ENCODE peak calls at places on chromosomes 13 and 19, in ten cellular contexts. Q, V, Y, I, U, B, S, H, G and K are unnamed samples.

GRCh38 chr19:54440641-54441040 is 8.4 kb upstream of the LENG8 start:
- DNase-seq in Q (no peak), V (no peak), Y (no peak), I (no peak), U (no peak), B (no peak), S (no peak), H (no peak), G (no peak), K (no peak)

GRCh38 chr19:49701271-49701786 is 10.4 kb downstream of the CPT1C start:
- DNase-seq in Q (no peak), V (no peak), Y (no peak), I (no peak), U (no peak), B (no peak), S (no peak), H (no peak), G (no peak), K (no peak)

GRCh38 chr19:45069056-45069455 is 7.2 kb downstream of the ZNF296 start:
- DNase-seq in Q (no peak), V (peak; percentile 52), Y (no peak), I (peak; percentile 77), U (no peak), B (no peak), S (no peak), H (peak; percentile 82), G (no peak), K (no peak)

GRCh38 chr13:94073006-94073744 is 406.3 kb downstream of the DCT start:
- DNase-seq in Q (no peak), V (no peak), Y (no peak), I (no peak), U (no peak), B (no peak), S (no peak), H (no peak), G (no peak), K (no peak)

GRCh38 chr13:71274923-71275593 is 591.9 kb downstream of the DACH1 start:
- DNase-seq in Q (no peak), V (no peak), Y (no peak), I (no peak), U (no peak), B (no peak), S (no peak), H (no peak), G (no peak), K (no peak)

GRCh38 chr19:1276620-1277007 is 1.3 kb downstream of the FAM174C start:
- DNase-seq in Q (no peak), V (no peak), Y (no peak), I (peak; percentile 48), U (no peak), B (peak; percentile 34), S (no peak), H (no peak), G (no peak), K (no peak)

GRCh38 chr19:1294688-1295087 is 9.0 kb downstream of the EFNA2 start:
- DNase-seq in Q (no peak), V (no peak), Y (no peak), I (no peak), U (no peak), B (no peak), S (no peak), H (no peak), G (no peak), K (no peak)

GRCh38 chr13:110388141-110388943 is 81.3 kb downstream of the COL4A2 start:
- DNase-seq in Q (peak; percentile 83), V (peak; percentile 71), Y (no peak), I (no peak), U (no peak), B (no peak), S (no peak), H (no peak), G (no peak), K (no peak)

DNA sequence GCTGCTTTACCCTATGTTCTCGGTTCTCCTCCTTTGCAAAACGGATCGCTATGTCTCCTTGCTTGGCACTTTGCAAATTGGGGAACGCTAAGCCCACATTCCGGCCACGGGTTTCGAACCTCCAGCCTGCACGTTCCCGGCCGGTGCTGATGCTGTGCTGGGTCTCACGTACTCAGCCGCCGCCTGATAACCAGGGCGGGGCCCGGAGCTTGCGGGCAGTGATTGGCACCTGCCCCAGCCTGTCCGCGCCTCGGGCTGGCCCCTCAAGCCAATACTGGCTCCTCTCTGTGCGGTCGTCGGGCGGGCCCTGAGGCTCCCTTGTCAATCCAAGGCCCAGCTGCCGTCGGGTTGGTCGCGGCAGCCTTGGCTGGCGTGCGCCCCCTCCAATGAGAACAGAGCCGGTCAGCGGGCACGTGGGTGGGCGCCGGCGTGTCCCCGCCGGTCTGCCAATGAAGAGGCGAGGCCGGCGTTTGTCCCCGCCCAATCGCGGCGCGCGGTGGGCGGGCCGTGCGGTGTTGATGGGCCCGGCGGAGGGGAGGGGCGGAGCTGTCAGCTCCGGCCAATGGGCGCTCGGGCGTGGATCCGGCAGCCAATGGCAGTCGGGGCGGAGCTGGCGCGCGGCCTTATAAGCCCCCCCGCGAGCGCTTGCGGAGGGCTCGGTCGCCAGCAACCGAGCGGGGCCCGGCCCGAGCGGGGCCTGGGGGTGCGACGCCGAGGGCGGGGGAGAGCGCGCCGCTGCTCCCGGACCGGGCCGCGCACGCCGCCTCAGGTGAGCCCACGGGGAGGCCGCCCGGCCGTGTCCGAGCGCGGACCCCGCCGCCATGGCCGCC is at the start of gene KDM4B:
- DNase-seq in Q (peak; percentile 99), V (peak; percentile 100), Y (peak; percentile 99), I (peak; percentile 100), U (peak; percentile 99), B (peak; percentile 99), S (peak; percentile 100), H (peak; percentile 99), G (peak; percentile 100), K (peak; percentile 100)
- H3K27ac ChIP-seq in Q (peak within 1 kb of the TSS; percentile 88), V (peak within 1 kb of the TSS; percentile 73), Y (peak within 1 kb of the TSS; percentile 92), I (peak within 1 kb of the TSS; percentile 84), U (peak within 1 kb of the TSS; percentile 69), B (peak within 1 kb of the TSS; percentile 51), S (peak within 1 kb of the TSS; percentile 58), H (peak within 1 kb of the TSS; percentile 84), G (peak within 1 kb of the TSS; percentile 87), K (peak within 1 kb of the TSS; percentile 40)

DNA sequence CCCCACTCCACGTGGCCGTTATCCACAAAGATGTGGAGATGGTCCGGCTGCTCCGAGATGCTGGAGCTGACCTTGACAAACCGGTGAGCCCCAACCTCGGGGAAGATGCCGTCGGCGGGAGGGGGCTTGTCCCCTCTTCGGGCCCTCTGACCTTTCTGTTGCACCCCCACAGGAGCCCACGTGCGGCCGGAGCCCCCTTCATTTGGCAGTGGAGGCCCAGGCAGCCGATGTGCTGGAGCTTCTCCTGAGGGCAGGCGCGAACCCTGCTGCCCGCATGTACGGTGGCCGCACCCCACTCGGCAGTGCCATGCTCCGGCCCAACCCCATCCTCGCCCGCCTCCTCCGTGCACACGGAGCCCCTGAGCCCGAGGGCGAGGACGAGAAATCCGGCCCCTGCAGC is 4.8 kb downstream of the CCER2 start:
- DNase-seq in Q (no peak), V (no peak), Y (no peak), I (no peak), U (no peak), B (no peak), S (no peak), H (no peak), G (no peak), K (no peak)
- TF ChIP-seq POLR2A in Q (no peak), V (no peak), Y (no peak), I (no peak), U (no peak), B (no peak), S (no peak), H (no peak), G (no peak), K (no peak)

GRCh38 chr19:7500811-7501450 is 12.1 kb upstream of the PEX11G start:
- DNase-seq in Q (no peak), V (peak; percentile 60), Y (no peak), I (peak; percentile 73), U (peak; percentile 59), B (peak; percentile 57), S (peak; percentile 78), H (peak; percentile 72), G (no peak), K (no peak)

GRCh38 chr19:7502552-7502951 is 13.4 kb upstream of the ZNF358 start:
- DNase-seq in Q (no peak), V (no peak), Y (no peak), I (no peak), U (no peak), B (no peak), S (no peak), H (no peak), G (no peak), K (no peak)

GRCh38 chr19:7492142-7493055 is 3.6 kb upstream of the PEX11G start:
- DNase-seq in Q (no peak), V (no peak), Y (no peak), I (no peak), U (no peak), B (no peak), S (no peak), H (no peak), G (no peak), K (no peak)

GRCh38 chr19:7494416-7495098 is 5.7 kb upstream of the PEX11G start:
- DNase-seq in Q (no peak), V (no peak), Y (no peak), I (peak; percentile 95), U (peak; percentile 66), B (peak; percentile 65), S (no peak), H (peak; percentile 32), G (no peak), K (peak; percentile 55)

GRCh38 chr19:7497292-7497691 is 8.5 kb upstream of the PEX11G start:
- DNase-seq in Q (no peak), V (peak; percentile 38), Y (no peak), I (no peak), U (no peak), B (no peak), S (no peak), H (no peak), G (no peak), K (no peak)
- H3K27ac ChIP-seq in Q (no peak overlapping the region), V (no peak overlapping the region), Y (no peak overlapping the region), I (no peak overlapping the region), U (no peak overlapping the region), B (no peak overlapping the region), S (no peak overlapping the region), H (no peak overlapping the region), G (no peak overlapping the region), K (no peak overlapping the region)

GRCh38 chr13:113426591-113426986 is 26.7 kb downstream of the ADPRHL1 start:
- DNase-seq in Q (no peak), V (no peak), Y (no peak), I (no peak), U (no peak), B (no peak), S (no peak), H (no peak), G (no peak), K (no peak)

GRCh38 chr13:113428871-113429607 is 24.2 kb downstream of the ADPRHL1 start:
- DNase-seq in Q (no peak), V (no peak), Y (no peak), I (no peak), U (no peak), B (no peak), S (no peak), H (no peak), G (no peak), K (no peak)

GRCh38 chr13:113427562-113428468 is 25.5 kb downstream of the ADPRHL1 start:
- DNase-seq in Q (no peak), V (no peak), Y (no peak), I (no peak), U (no peak), B (no peak), S (no peak), H (no peak), G (no peak), K (no peak)

GRCh38 chr13:113429608-113429985 is 23.7 kb downstream of the ADPRHL1 start:
- DNase-seq in Q (no peak), V (no peak), Y (no peak), I (no peak), U (no peak), B (no peak), S (no peak), H (no peak), G (no peak), K (no peak)

DNA sequence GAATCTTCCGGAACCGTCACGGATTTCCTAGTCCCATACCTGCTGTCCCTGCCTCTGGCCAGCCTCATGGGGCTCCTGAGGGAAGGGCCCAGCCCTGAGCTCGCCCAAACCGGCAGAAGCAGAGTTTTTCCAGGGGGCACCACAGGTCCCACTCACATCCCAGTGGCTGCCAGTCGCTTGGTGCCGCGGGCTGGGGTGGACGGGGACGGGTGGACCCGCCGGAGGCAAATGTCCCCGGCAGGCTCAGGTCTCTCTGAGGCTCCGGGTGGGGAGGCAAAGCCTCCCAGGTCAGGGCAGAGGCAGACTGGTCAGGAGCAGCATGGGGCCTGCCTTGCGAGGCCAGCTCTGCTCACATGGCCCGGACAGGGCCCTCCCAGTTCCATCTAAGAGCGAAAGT is 24.8 kb downstream of the ADPRHL1 start:
- DNase-seq in Q (no peak), V (no peak), Y (no peak), I (no peak), U (no peak), B (no peak), S (no peak), H (no peak), G (no peak), K (no peak)
- TF ChIP-seq POLR2A in Q (no peak), V (no peak), Y (no peak), I (no peak), U (no peak), B (no peak), S (no peak), H (no peak), G (no peak), K (no peak)